ENCODE peak calls at places on chromosomes 13 and 19, in five cellular contexts. V, S, W, N and E are unnamed samples.
A peak's percentile ranks its signal among the peaks of the same experiment; 100 is the strongest.

GRCh38 chr13:26991508-26992181 is 180.0 kb downstream of the USP12 start:
- DNase-seq in V (no peak), S (no peak), W (no peak), N (no peak), E (no peak)

GRCh38 chr13:109760372-109760771 is 26.0 kb downstream of the IRS2 start:
- DNase-seq in V (no peak), S (no peak), W (no peak), N (no peak), E (no peak)

GRCh38 chr19:14786421-14786851 is 8.1 kb upstream of the ADGRE2 start:
- DNase-seq in V (peak; percentile 36), S (no peak), W (peak; percentile 31), N (no peak), E (peak; percentile 12)

GRCh38 chr13:66353664-66354063 is 876.5 kb downstream of the PCDH9 start:
- DNase-seq in V (no peak), S (no peak), W (no peak), N (no peak), E (no peak)

GRCh38 chr19:46495789-46496099 is at the start of gene PNMA8B:
- DNase-seq in V (peak; percentile 51), S (peak; percentile 92), W (peak; percentile 99), N (no peak), E (no peak)

GRCh38 chr13:101190337-101190736 is 226.0 kb downstream of the NALCN start:
- DNase-seq in V (no peak), S (no peak), W (no peak), N (no peak), E (no peak)

GRCh38 chr13:79128158-79128557 is 277.9 kb downstream of the RBM26 start:
- DNase-seq in V (peak; percentile 84), S (no peak), W (no peak), N (no peak), E (no peak)

GRCh38 chr13:62799931-62800436 is 1384.3 kb upstream of the PCDH20 start:
- DNase-seq in V (no peak), S (no peak), W (no peak), N (no peak), E (no peak)

GRCh38 chr19:47707135-47707925 is 5.9 kb upstream of the EHD2 start:
- DNase-seq in V (peak; percentile 60), S (peak; percentile 66), W (peak; percentile 76), N (peak; percentile 64), E (peak; percentile 67)

GRCh38 chr13:81771948-81772347 is 1431.0 kb upstream of the SPRY2 start:
- DNase-seq in V (no peak), S (no peak), W (no peak), N (no peak), E (no peak)

GRCh38 chr13:26529441-26529840 is 28.0 kb upstream of the WASF3 start:
- DNase-seq in V (peak; percentile 39), S (peak; percentile 64), W (peak; percentile 78), N (no peak), E (no peak)

GRCh38 chr19:33580026-33580644 is 41.6 kb upstream of the CHST8 start:
- DNase-seq in V (no peak), S (peak; percentile 53), W (no peak), N (no peak), E (no peak)

GRCh38 chr13:75444016-75444415 is 38.0 kb downstream of the TBC1D4 start:
- DNase-seq in V (no peak), S (no peak), W (no peak), N (no peak), E (no peak)

GRCh38 chr13:32056316-32056715 is 24.7 kb downstream of the FRY start:
- DNase-seq in V (no peak), S (no peak), W (no peak), N (no peak), E (no peak)

GRCh38 chr19:47765522-47766358 is 12.8 kb upstream of the SELENOW start:
- DNase-seq in V (no peak), S (peak; percentile 66), W (peak; percentile 72), N (peak; percentile 31), E (no peak)

GRCh38 chr19:45769821-45770191 is 754 bp upstream of the SIX5 start:
- DNase-seq in V (no peak), S (no peak), W (no peak), N (peak; percentile 62), E (peak; percentile 62)

GRCh38 chr13:110232146-110232545 is 74.8 kb downstream of the COL4A1 start:
- DNase-seq in V (no peak), S (no peak), W (no peak), N (no peak), E (no peak)

GRCh38 chr13:29905845-29906244 is 55.4 kb upstream of the UBL3 start:
- DNase-seq in V (peak; percentile 57), S (no peak), W (no peak), N (no peak), E (no peak)

GRCh38 chr13:110506859-110507566 is 54.5 kb downstream of the RAB20 start:
- DNase-seq in V (peak; percentile 41), S (no peak), W (no peak), N (no peak), E (no peak)

GRCh38 chr19:46670874-46671273 is 9.9 kb upstream of the DACT3 start:
- DNase-seq in V (no peak), S (no peak), W (no peak), N (no peak), E (no peak)

GRCh38 chr13:111323950-111324651 is 3.7 kb downstream of the TEX29 start:
- DNase-seq in V (no peak), S (no peak), W (no peak), N (no peak), E (no peak)

GRCh38 chr13:30576528-30576927 is 41.2 kb upstream of the USPL1 start:
- DNase-seq in V (peak; percentile 5), S (no peak), W (no peak), N (peak; percentile 47), E (peak; percentile 29)

GRCh38 chr13:95793018-95793555 is 116.1 kb downstream of the DNAJC3 start:
- DNase-seq in V (peak; percentile 12), S (no peak), W (no peak), N (no peak), E (no peak)

GRCh38 chr19:50333737-50334617 is 4.8 kb upstream of the KCNC3 start:
- DNase-seq in V (peak; percentile 99), S (peak; percentile 84), W (peak; percentile 93), N (peak; percentile 61), E (peak; percentile 89)

GRCh38 chr13:95641961-95642621 is 2.4 kb downstream of the DZIP1 start:
- DNase-seq in V (no peak), S (peak; percentile 45), W (peak; percentile 49), N (no peak), E (no peak)

GRCh38 chr13:24243311-24243710 is 66.1 kb upstream of the C1QTNF9 start:
- DNase-seq in V (no peak), S (no peak), W (no peak), N (no peak), E (no peak)

GRCh38 chr19:8107301-8107903 is 42.0 kb downstream of the FBN3 start:
- DNase-seq in V (no peak), S (no peak), W (no peak), N (no peak), E (no peak)

GRCh38 chr19:4830332-4830731 is 1.2 kb downstream of the TICAM1 start:
- DNase-seq in V (no peak), S (no peak), W (no peak), N (no peak), E (no peak)

GRCh38 chr13:59416561-59416960 is 747.2 kb downstream of the DIAPH3 start:
- DNase-seq in V (no peak), S (no peak), W (no peak), N (no peak), E (no peak)

GRCh38 chr19:6587093-6587820 is 3.7 kb downstream of the CD70 start:
- DNase-seq in V (no peak), S (no peak), W (no peak), N (no peak), E (no peak)

GRCh38 chr13:77375554-77375953 is 48.7 kb upstream of the MYCBP2 start:
- DNase-seq in V (no peak), S (no peak), W (no peak), N (no peak), E (no peak)

GRCh38 chr13:94968040-94968756 is 255.9 kb upstream of the SOX21 start:
- DNase-seq in V (no peak), S (peak; percentile 26), W (peak; percentile 68), N (no peak), E (no peak)

GRCh38 chr19:14158276-14159023 is 22.1 kb upstream of the ASF1B start:
- DNase-seq in V (no peak), S (no peak), W (peak; percentile 9), N (no peak), E (no peak)

GRCh38 chr13:80313668-80314278 is 27.2 kb downstream of the SPRY2 start:
- DNase-seq in V (no peak), S (no peak), W (no peak), N (no peak), E (no peak)